ENCODE peak calls at places on chromosomes 1 and 21, in seven cellular contexts. X, G, Z, V, I, B and O are unnamed samples.

GRCh38 chr21:23016617-23017016 is 2018.4 kb downstream of the NCAM2 start:
- DNase-seq in X (no peak), G (no peak), Z (peak), V (peak), I (no peak), B (peak), O (peak)

GRCh38 chr1:112905420-112906154 is 50.4 kb downstream of the SLC16A1 start:
- DNase-seq in X (no peak), G (no peak), Z (no peak), V (no peak), I (no peak), B (no peak), O (peak)

GRCh38 chr1:109630881-109631512 is 11.4 kb downstream of the AMPD2 start:
- DNase-seq in X (no peak), G (no peak), Z (no peak), V (no peak), I (no peak), B (no peak), O (no peak)

GRCh38 chr1:39224295-39224829 is 19.9 kb downstream of the MACF1 start:
- DNase-seq in X (no peak), G (no peak), Z (no peak), V (no peak), I (no peak), B (no peak), O (no peak)

GRCh38 chr21:28142692-28143091 is 850.0 kb downstream of the LTN1 start:
- DNase-seq in X (no peak), G (no peak), Z (peak), V (no peak), I (no peak), B (peak), O (no peak)

GRCh38 chr1:56435434-56436337 is 143.7 kb downstream of the PLPP3 start:
- DNase-seq in X (no peak), G (no peak), Z (no peak), V (no peak), I (no peak), B (no peak), O (no peak)

GRCh38 chr1:2646837-2647236 is 14.0 kb upstream of the MMEL1 start:
- DNase-seq in X (no peak), G (no peak), Z (no peak), V (no peak), I (no peak), B (peak), O (no peak)

GRCh38 chr1:45802343-45803298 is 791 bp upstream of the MAST2 start:
- DNase-seq in X (peak), G (peak), Z (peak), V (peak), I (peak), B (peak), O (peak)

GRCh38 chr1:152251391-152251790 is 27.4 kb upstream of the HRNR start:
- DNase-seq in X (no peak), G (no peak), Z (no peak), V (no peak), I (no peak), B (no peak), O (no peak)

GRCh38 chr21:42672699-42673458 is 19.5 kb downstream of the PDE9A start:
- DNase-seq in X (no peak), G (no peak), Z (peak), V (peak), I (no peak), B (no peak), O (peak)

GRCh38 chr1:27455166-27455811 is 34.7 kb downstream of the WASF2 start:
- DNase-seq in X (no peak), G (no peak), Z (peak), V (no peak), I (no peak), B (no peak), O (no peak)

GRCh38 chr1:86703696-86704455 is 500 bp upstream of the SH3GLB1 start:
- DNase-seq in X (peak), G (peak), Z (peak), V (no peak), I (peak), B (peak), O (no peak)